ENCODE peak calls at places on chromosomes 1 and 21, in seven cellular contexts. N is H9, H is neural progenitor cell, S is uterus, M is HL-60, T is hepatocyte, B is psoas muscle. C is an unnamed sample.
A peak's percentile ranks its signal among the peaks of the same experiment; 100 is the strongest.

GRCh38 chr21:14753069-14753465 is 207.0 kb upstream of the SAMSN1 start:
- DNase-seq in S (no peak), H (no peak), N (no peak), B (no peak), M (no peak), T (no peak), C (no peak)

GRCh38 chr1:41255978-41256377 is 13.9 kb upstream of the SCMH1 start:
- DNase-seq in M (no peak), B (no peak), H (no peak), S (no peak), T (no peak), N (no peak), C (no peak)

GRCh38 chr1:89910780-89911179 is 84.1 kb upstream of the ZNF326 start:
- DNase-seq in B (no peak), N (peak; percentile 60), M (no peak), H (peak; percentile 37), T (no peak), S (no peak), C (peak; percentile 30)

GRCh38 chr1:19028110-19028509 is 71.6 kb upstream of the IFFO2 start:
- DNase-seq in M (no peak), H (no peak), B (no peak), T (no peak), S (no peak), N (peak; percentile 73), C (no peak)

GRCh38 chr1:33369081-33369480 is 48.2 kb upstream of the A3GALT2 start:
- DNase-seq in T (no peak), S (no peak), N (no peak), B (no peak), H (no peak), M (no peak), C (no peak)

GRCh38 chr1:234529661-234530237 is 50.8 kb upstream of the TARBP1 start:
- DNase-seq in H (no peak), N (no peak), S (peak; percentile 9), M (peak; percentile 62), T (no peak), B (no peak), C (no peak)

GRCh38 chr1:218537131-218537904 is 192.2 kb downstream of the TGFB2 start:
- DNase-seq in B (no peak), M (no peak), H (no peak), S (no peak), N (no peak), T (no peak), C (peak; percentile 65)

GRCh38 chr1:23577056-23577985 is 18.0 kb upstream of the ID3 start:
- DNase-seq in M (no peak), T (peak; percentile 71), H (no peak), B (no peak), N (no peak), S (no peak), C (peak; percentile 33)

GRCh38 chr1:86739901-86740507 is 35.6 kb downstream of the SH3GLB1 start:
- DNase-seq in H (no peak), S (no peak), T (no peak), N (no peak), M (no peak), B (no peak), C (no peak)

GRCh38 chr1:6652986-6653385 is 28.3 kb downstream of the THAP3 start:
- DNase-seq in B (no peak), T (no peak), H (no peak), M (peak; percentile 92), S (no peak), N (no peak), C (no peak)

GRCh38 chr21:35381743-35382310 is 332.7 kb upstream of the RUNX1 start:
- DNase-seq in M (no peak), T (no peak), H (no peak), B (no peak), N (no peak), S (no peak), C (no peak)

GRCh38 chr1:184160236-184160635 is 108.7 kb downstream of the TSEN15 start:
- DNase-seq in H (no peak), M (no peak), B (no peak), S (no peak), T (no peak), N (no peak), C (peak; percentile 2)

GRCh38 chr1:222046684-222047083 is 304.8 kb upstream of the DUSP10 start:
- DNase-seq in S (no peak), M (no peak), H (no peak), N (no peak), B (no peak), T (no peak), C (no peak)

GRCh38 chr21:15301736-15302135 is 236.9 kb upstream of the NRIP1 start:
- DNase-seq in S (no peak), H (no peak), B (no peak), N (no peak), T (no peak), M (no peak), C (no peak)

GRCh38 chr1:103110701-103111100 is 2.4 kb upstream of the COL11A1 start:
- DNase-seq in S (no peak), M (no peak), H (peak; percentile 53), B (no peak), T (no peak), N (no peak), C (no peak)

GRCh38 chr1:9717193-9718005 is 65.9 kb downstream of the PIK3CD start:
- DNase-seq in N (peak; percentile 78), T (no peak), S (peak; percentile 54), M (peak; percentile 92), H (no peak), B (peak; percentile 49), C (no peak)

GRCh38 chr1:205267306-205267902 is 39.7 kb downstream of the TMCC2 start:
- DNase-seq in M (no peak), T (no peak), H (no peak), B (no peak), S (no peak), N (no peak), C (no peak)

GRCh38 chr1:175128523-175128922 is 60.9 kb downstream of the TNN start:
- DNase-seq in T (no peak), M (no peak), S (no peak), N (no peak), B (no peak), H (no peak), C (no peak)

GRCh38 chr1:175124842-175125241 is 57.2 kb downstream of the TNN start:
- DNase-seq in B (no peak), H (no peak), T (no peak), N (no peak), S (no peak), M (no peak), C (no peak)

GRCh38 chr1:175129182-175129581 is 61.5 kb downstream of the TNN start:
- DNase-seq in H (no peak), T (no peak), M (no peak), B (no peak), N (no peak), S (no peak), C (no peak)

GRCh38 chr1:175127565-175127964 is 59.9 kb downstream of the TNN start:
- DNase-seq in H (no peak), M (no peak), B (no peak), N (no peak), S (no peak), T (no peak), C (no peak)

GRCh38 chr1:175126347-175126746 is 58.7 kb downstream of the TNN start:
- DNase-seq in S (no peak), M (no peak), B (no peak), H (no peak), N (no peak), T (no peak), C (no peak)
- H3K27ac ChIP-seq in S (no peak overlapping the region), M (no peak overlapping the region), B (no peak overlapping the region), H (no peak overlapping the region), N (no peak overlapping the region), T (no peak overlapping the region), C (no peak overlapping the region)

GRCh38 chr1:212500351-212500750 is 67.6 kb downstream of the NENF start:
- DNase-seq in N (no peak), B (no peak), H (no peak), S (no peak), M (no peak), T (no peak), C (no peak)
- TF ChIP-seq CTCF in N (no peak), B (no peak), H (no peak), S (no peak), M (no peak), T (no peak), C (no peak)

GRCh38 chr1:172397633-172398032 is 22.9 kb upstream of the C1orf105 start:
- DNase-seq in B (no peak), T (no peak), S (no peak), H (no peak), N (no peak), M (no peak), C (no peak)

GRCh38 chr1:172397221-172397620 is 23.3 kb upstream of the C1orf105 start:
- DNase-seq in M (no peak), H (no peak), S (no peak), N (no peak), T (no peak), B (no peak), C (peak; percentile 29)

GRCh38 chr1:172400073-172400737 is 20.3 kb upstream of the C1orf105 start:
- DNase-seq in N (no peak), H (no peak), B (no peak), M (no peak), T (no peak), S (no peak), C (no peak)

GRCh38 chr1:172398193-172398592 is 22.3 kb upstream of the C1orf105 start:
- DNase-seq in T (no peak), B (no peak), N (no peak), S (peak; percentile 46), H (no peak), M (no peak), C (no peak)

DNA sequence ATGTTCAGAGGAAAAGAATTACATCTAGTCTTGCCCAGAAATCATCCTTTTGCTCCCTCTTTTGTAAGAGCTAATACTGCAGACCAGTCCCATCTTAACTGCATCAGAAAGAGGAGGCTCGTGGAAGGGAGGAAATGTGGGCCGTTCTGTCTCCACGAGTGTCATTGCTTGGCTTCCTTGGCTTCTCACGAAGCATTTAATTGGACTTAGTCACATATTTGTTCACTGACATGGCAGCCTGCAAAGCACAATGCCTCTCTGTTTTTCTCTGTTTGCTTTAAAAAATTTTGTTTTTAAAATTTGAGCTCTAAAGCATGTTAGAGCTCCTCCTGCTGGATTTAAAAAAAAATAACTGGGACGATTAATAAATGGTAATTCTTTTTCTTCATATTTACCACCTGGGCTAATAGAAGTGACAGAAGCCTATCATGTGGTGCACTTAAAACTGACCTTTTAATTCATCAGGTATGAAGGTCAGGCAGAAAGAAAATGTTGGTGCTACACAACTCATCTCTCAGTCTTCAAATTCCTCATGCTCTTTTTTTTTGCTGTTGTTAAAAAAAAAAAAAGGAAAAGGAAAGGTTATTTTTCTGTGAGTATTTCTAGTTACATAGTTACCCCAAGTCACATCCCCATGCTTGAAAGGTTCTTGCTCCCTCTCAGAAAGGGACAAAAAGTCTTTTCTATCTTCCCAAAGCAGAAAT is 21.0 kb upstream of the C1orf105 start:
- DNase-seq in T (peak; percentile 86), M (no peak), H (peak; percentile 5), N (no peak), S (peak; percentile 84), B (peak; percentile 53), C (peak; percentile 38)
- H3K27ac ChIP-seq in T (peak overlapping the region; percentile 82), M (no peak overlapping the region), H (no peak overlapping the region), N (no peak overlapping the region), S (peak overlapping the region; percentile 78), B (no peak overlapping the region), C (no peak overlapping the region)

DNA sequence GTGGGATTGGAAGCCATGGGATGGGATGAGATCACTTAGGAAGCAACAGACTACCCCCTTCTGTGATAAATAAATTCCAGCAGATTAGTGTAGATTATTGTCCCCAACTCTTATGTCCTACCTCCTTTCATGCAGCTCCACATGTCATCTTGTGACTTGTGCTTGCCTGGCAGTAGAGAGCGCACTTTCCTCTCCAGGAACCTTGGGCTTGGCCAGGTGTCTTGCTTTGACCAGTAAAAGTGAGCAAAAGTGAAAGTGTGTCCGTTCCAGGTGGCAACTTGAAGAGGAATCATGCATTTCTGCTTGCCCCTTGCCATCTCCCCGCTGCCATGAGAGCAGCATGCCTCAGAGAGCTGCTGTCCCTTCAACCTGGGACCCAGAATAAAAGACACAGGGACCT is 122.9 kb upstream of the ERG start:
- DNase-seq in H (no peak), S (no peak), B (no peak), N (no peak), M (no peak), T (no peak), C (no peak)
- TF ChIP-seq CTCF in H (no peak), S (no peak), B (no peak), N (peak; percentile 26), M (no peak), T (no peak), C (no peak)

C was measured in RWPE1.